ENCODE peak calls at places on chromosomes 6 and 20, in five cellular contexts. B, D, F, H and G are unnamed samples.

GRCh38 chr6:7203939-7204338 is 96.2 kb downstream of the RREB1 start:
- DNase-seq in D (no peak), H (no peak), B (no peak), F (no peak), G (no peak)

GRCh38 chr6:136969433-136969832 is 47.3 kb downstream of the SLC35D3 start:
- DNase-seq in B (no peak), F (no peak), D (no peak), H (no peak), G (no peak)

GRCh38 chr6:21331221-21331620 is 262.3 kb upstream of the SOX4 start:
- DNase-seq in H (no peak), F (no peak), B (no peak), D (no peak), G (no peak)

GRCh38 chr20:50460608-50461268 is 49.4 kb upstream of the PTPN1 start:
- DNase-seq in H (peak; percentile 86), B (peak; percentile 84), F (peak; percentile 91), D (peak; percentile 96), G (peak; percentile 95)

GRCh38 chr6:161487694-161488093 is 213.8 kb upstream of the AGPAT4 start:
- DNase-seq in B (peak; percentile 38), F (no peak), H (no peak), D (no peak), G (no peak)

GRCh38 chr6:155436981-155437749 is 18.5 kb downstream of the NOX3 start:
- DNase-seq in H (no peak), D (no peak), F (peak; percentile 31), B (peak; percentile 65), G (no peak)

GRCh38 chr20:57615472-57615855 is 4.8 kb downstream of the ZBP1 start:
- DNase-seq in D (no peak), F (no peak), H (no peak), B (no peak), G (no peak)

GRCh38 chr6:137161975-137162374 is 11.5 kb downstream of the IL22RA2 start:
- DNase-seq in H (no peak), B (no peak), D (no peak), F (no peak), G (no peak)

GRCh38 chr6:63448229-63448628 is 124.1 kb upstream of the LOC128125822 start:
- DNase-seq in D (no peak), B (no peak), H (no peak), F (peak; percentile 36), G (peak; percentile 80)

GRCh38 chr20:50513169-50514034 is 3.2 kb downstream of the PTPN1 start:
- DNase-seq in H (no peak), D (no peak), F (no peak), B (peak; percentile 84), G (no peak)

GRCh38 chr6:105651969-105652368 is 249.1 kb upstream of the PREP start:
- DNase-seq in F (no peak), H (no peak), B (no peak), D (no peak), G (no peak)

GRCh38 chr6:69825904-69826303 is 29.1 kb upstream of the LMBRD1 start:
- DNase-seq in F (peak; percentile 67), B (no peak), D (no peak), H (no peak), G (no peak)

GRCh38 chr20:52379723-52380336 is 188.3 kb upstream of the ZFP64 start:
- DNase-seq in H (peak; percentile 44), F (peak; percentile 15), B (peak; percentile 52), D (peak; percentile 57), G (peak; percentile 33)

GRCh38 chr6:110140650-110141049 is 38.8 kb downstream of the WASF1 start:
- DNase-seq in H (no peak), D (no peak), B (peak; percentile 8), F (no peak), G (peak; percentile 36)

GRCh38 chr6:84522135-84522535 is 242.3 kb downstream of the TBX18 start:
- DNase-seq in B (peak; percentile 71), D (no peak), F (no peak), H (no peak), G (peak; percentile 69)

GRCh38 chr6:56486681-56487080 is 156.0 kb downstream of the DST start:
- DNase-seq in F (no peak), D (no peak), B (no peak), H (no peak), G (no peak)

GRCh38 chr20:41649489-41649888 is 31.3 kb upstream of the CHD6 start:
- DNase-seq in H (no peak), F (no peak), B (no peak), D (no peak), G (no peak)

GRCh38 chr6:168118935-168119334 is 39.9 kb upstream of the FRMD1 start:
- DNase-seq in D (no peak), B (no peak), H (no peak), F (no peak), G (no peak)

GRCh38 chr20:25051386-25052155 is 6.4 kb downstream of the ACSS1 start:
- DNase-seq in H (no peak), F (no peak), B (no peak), D (peak; percentile 3), G (no peak)

GRCh38 chr20:49690899-49691620 is 22.6 kb downstream of the B4GALT5 start:
- DNase-seq in B (peak; percentile 89), D (no peak), F (peak; percentile 96), H (no peak), G (peak; percentile 91)

GRCh38 chr6:115753446-115753845 is 307.2 kb downstream of the FRK start:
- DNase-seq in D (no peak), B (no peak), H (no peak), F (no peak), G (no peak)

DNA sequence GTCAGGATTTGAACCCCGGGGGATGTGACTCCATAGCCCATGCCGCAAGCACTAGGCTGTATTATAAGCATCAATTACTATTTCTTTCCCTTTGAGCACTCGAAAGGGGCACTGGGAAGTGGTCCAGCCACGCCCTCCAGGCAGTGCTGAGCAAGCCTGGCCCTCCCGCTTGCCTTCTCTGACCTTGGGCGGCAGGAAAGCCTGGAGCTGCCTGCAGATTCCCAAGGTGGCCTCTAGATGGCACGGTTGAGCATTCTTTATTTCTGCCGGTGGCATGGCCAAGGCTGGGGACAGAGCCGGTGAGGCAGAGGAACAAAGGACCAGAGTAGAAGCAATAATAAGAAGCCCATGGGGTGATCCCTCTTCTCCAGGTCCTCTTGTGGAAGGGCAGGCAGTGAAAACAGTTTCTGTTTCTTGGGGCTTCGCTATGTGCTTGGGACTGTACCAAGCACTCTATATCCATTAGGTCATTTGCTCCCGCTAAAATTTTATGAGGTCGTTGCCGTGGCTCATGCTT is 32.0 kb downstream of the ARHGAP40 start:
- DNase-seq in B (peak; percentile 47), F (peak; percentile 71), H (peak; percentile 88), D (peak; percentile 79), G (peak; percentile 82)
- TF ChIP-seq JUN in B (no peak), F (no peak), H (no peak), D (no peak), G (no peak)

GRCh38 chr6:126232671-126233070 is 107.2 kb upstream of the CENPW start:
- DNase-seq in H (no peak), B (no peak), F (no peak), D (no peak), G (no peak)
- TF ChIP-seq JUN in H (no peak), B (no peak), F (no peak), D (no peak), G (no peak)

GRCh38 chr6:158038291-158039177 is 56.9 kb downstream of the SYNJ2 start:
- DNase-seq in F (no peak), H (no peak), D (no peak), B (no peak), G (no peak)
- TF ChIP-seq JUN in F (no peak), H (no peak), D (no peak), B (no peak), G (no peak)

GRCh38 chr6:36116943-36117342 is 13.4 kb upstream of the MAPK13 start:
- DNase-seq in D (no peak), B (no peak), H (peak; percentile 49), F (no peak), G (no peak)
- TF ChIP-seq JUN in D (no peak), B (no peak), H (no peak), F (no peak), G (no peak)